ENCODE peak calls at places on chromosomes 16 and 17, in eight cellular contexts. B, C, G, A, D, F, V and O are unnamed samples.

GRCh38 chr17:76254275-76254674 is 10.9 kb upstream of the UBALD2 start:
- DNase-seq in B (no peak), C (no peak), G (no peak), A (no peak), D (no peak), F (no peak), V (no peak), O (no peak)

GRCh38 chr17:73155410-73156165 is 9.2 kb upstream of the SSTR2 start:
- DNase-seq in B (no peak), C (peak), G (no peak), A (no peak), D (no peak), F (no peak), V (no peak), O (no peak)

GRCh38 chr17:6084226-6085161 is 14.3 kb downstream of the WSCD1 start:
- DNase-seq in B (peak), C (no peak), G (no peak), A (no peak), D (no peak), F (peak), V (no peak), O (peak)

GRCh38 chr16:11550651-11551498 is 35.8 kb downstream of the LITAF start:
- DNase-seq in B (no peak), C (no peak), G (no peak), A (no peak), D (no peak), F (peak), V (no peak), O (no peak)

GRCh38 chr16:9016824-9017223 is 53.1 kb upstream of the USP7 start:
- DNase-seq in B (peak), C (no peak), G (no peak), A (no peak), D (no peak), F (no peak), V (no peak), O (no peak)

GRCh38 chr16:30609002-30609927 is 924 bp downstream of the ZNF689 start:
- DNase-seq in B (peak), C (peak), G (peak), A (peak), D (peak), F (peak), V (peak), O (peak)

GRCh38 chr16:50474138-50474537 is 74.1 kb upstream of the NKD1 start:
- DNase-seq in B (no peak), C (no peak), G (no peak), A (no peak), D (no peak), F (no peak), V (no peak), O (no peak)

GRCh38 chr17:7844292-7845154 is 10.3 kb upstream of the TMEM88 start:
- DNase-seq in B (peak), C (peak), G (peak), A (peak), D (peak), F (peak), V (peak), O (peak)

GRCh38 chr16:31472559-31473203 is 729 bp downstream of the TGFB1I1 start:
- DNase-seq in B (no peak), C (peak), G (peak), A (peak), D (peak), F (peak), V (peak), O (peak)

GRCh38 chr16:67240506-67240905 is 6.8 kb downstream of the FHOD1 start:
- DNase-seq in B (no peak), C (no peak), G (peak), A (no peak), D (no peak), F (no peak), V (no peak), O (no peak)

GRCh38 chr17:58487589-58488427 is at the start of gene HSF5:
- DNase-seq in B (no peak), C (no peak), G (no peak), A (peak), D (peak), F (peak), V (no peak), O (no peak)

GRCh38 chr17:28643979-28644781 is 778 bp downstream of the BLTP2 start:
- DNase-seq in B (peak), C (peak), G (peak), A (peak), D (peak), F (peak), V (peak), O (peak)

GRCh38 chr17:48989100-48989499 is 8.1 kb upstream of the IGF2BP1 start:
- DNase-seq in B (no peak), C (no peak), G (no peak), A (no peak), D (no peak), F (no peak), V (no peak), O (no peak)

GRCh38 chr17:39639043-39639442 is 2.1 kb downstream of the STARD3 start:
- DNase-seq in B (no peak), C (no peak), G (no peak), A (no peak), D (no peak), F (no peak), V (no peak), O (no peak)

GRCh38 chr16:49472598-49472997 is 99.0 kb downstream of the C16orf78 start:
- DNase-seq in B (no peak), C (no peak), G (no peak), A (no peak), D (peak), F (no peak), V (peak), O (no peak)

GRCh38 chr17:82449136-82449882 is 1.2 kb downstream of the CYBC1 start:
- DNase-seq in B (no peak), C (no peak), G (no peak), A (peak), D (peak), F (no peak), V (no peak), O (no peak)

GRCh38 chr16:12262454-12263180 is 286.1 kb downstream of the SNX29 start:
- DNase-seq in B (no peak), C (peak), G (peak), A (no peak), D (peak), F (peak), V (no peak), O (no peak)

GRCh38 chr17:78532311-78532710 is 44.9 kb downstream of the DNAH17 start:
- DNase-seq in B (no peak), C (no peak), G (no peak), A (no peak), D (no peak), F (no peak), V (no peak), O (no peak)

GRCh38 chr16:813204-813915 is 12.8 kb upstream of the GNG13 start:
- DNase-seq in B (peak), C (peak), G (peak), A (peak), D (peak), F (peak), V (no peak), O (no peak)

GRCh38 chr16:84156342-84156784 is 11.3 kb downstream of the DNAAF1 start:
- DNase-seq in B (no peak), C (no peak), G (peak), A (no peak), D (no peak), F (peak), V (no peak), O (no peak)

GRCh38 chr16:87119168-87119567 is 198.0 kb downstream of the C16orf95 start:
- DNase-seq in B (no peak), C (no peak), G (no peak), A (no peak), D (no peak), F (no peak), V (no peak), O (no peak)

GRCh38 chr17:81329279-81329926 is 34.3 kb upstream of the SLC38A10 start:
- DNase-seq in B (no peak), C (peak), G (peak), A (peak), D (peak), F (peak), V (peak), O (peak)

GRCh38 chr17:58525239-58525638 is 10.8 kb upstream of the MTMR4 start:
- DNase-seq in B (no peak), C (peak), G (peak), A (peak), D (peak), F (peak), V (peak), O (no peak)

GRCh38 chr16:35690413-35690812 is 2231.0 kb downstream of the TP53TG3F start:
- DNase-seq in B (no peak), C (no peak), G (no peak), A (no peak), D (no peak), F (no peak), V (peak), O (no peak)

GRCh38 chr16:81505011-81505660 is 60.5 kb downstream of the CMIP start:
- DNase-seq in B (no peak), C (no peak), G (no peak), A (no peak), D (peak), F (no peak), V (no peak), O (no peak)

GRCh38 chr17:17256316-17256715 is 19.3 kb upstream of the FLCN start:
- DNase-seq in B (no peak), C (no peak), G (no peak), A (no peak), D (no peak), F (no peak), V (no peak), O (no peak)

GRCh38 chr17:17253445-17253844 is 16.5 kb upstream of the FLCN start:
- DNase-seq in B (no peak), C (no peak), G (no peak), A (no peak), D (no peak), F (no peak), V (peak), O (no peak)

GRCh38 chr17:17246879-17247278 is 9.9 kb upstream of the FLCN start:
- DNase-seq in B (no peak), C (no peak), G (no peak), A (no peak), D (no peak), F (no peak), V (no peak), O (no peak)

GRCh38 chr17:17254026-17254425 is 17.1 kb upstream of the FLCN start:
- DNase-seq in B (no peak), C (no peak), G (peak), A (no peak), D (no peak), F (no peak), V (no peak), O (no peak)

GRCh38 chr17:17252149-17252810 is 15.3 kb upstream of the FLCN start:
- DNase-seq in B (no peak), C (no peak), G (no peak), A (no peak), D (no peak), F (no peak), V (peak), O (no peak)
- H3K27ac ChIP-seq in B (no peak), C (no peak), G (no peak), A (no peak), D (no peak), F (no peak), V (no peak), O (no peak)

DNA sequence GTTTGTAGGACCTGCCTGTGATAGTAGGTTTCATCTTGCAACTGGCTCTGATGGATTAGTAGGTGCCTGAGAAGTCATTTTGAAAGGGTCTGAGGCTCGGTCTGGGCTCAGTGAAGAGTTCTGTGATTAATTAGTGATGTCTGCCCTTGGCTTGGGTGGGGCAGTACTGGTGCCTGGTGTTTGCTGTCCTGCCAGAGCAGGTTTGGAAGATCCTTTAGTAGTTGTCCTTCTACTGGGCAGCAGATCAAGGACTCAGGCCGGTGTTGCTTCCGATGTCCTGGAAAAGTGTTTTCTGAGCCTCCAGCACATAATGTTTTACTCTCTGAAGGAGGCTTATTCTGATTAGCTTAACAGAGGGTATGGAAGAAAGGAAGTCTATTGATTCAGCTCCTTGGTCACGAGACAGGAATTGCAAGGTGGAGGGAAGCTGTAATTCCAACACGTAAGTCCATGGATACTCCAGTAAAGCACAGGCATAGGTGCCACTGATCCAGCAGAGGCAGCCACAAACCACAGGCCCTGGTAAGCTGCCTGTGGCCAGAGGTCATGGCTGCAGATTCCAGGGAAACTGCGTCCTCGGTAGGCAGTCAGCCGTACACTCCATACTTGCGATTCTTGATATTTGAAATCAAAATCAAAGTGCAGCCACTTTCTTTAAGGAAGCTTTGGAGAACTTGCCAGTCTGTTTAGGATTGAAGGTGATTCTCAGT is 18.7 kb downstream of the HLF start:
- DNase-seq in B (no peak), C (no peak), G (no peak), A (no peak), D (no peak), F (peak), V (no peak), O (no peak)
- H3K27ac ChIP-seq in B (no peak), C (peak), G (no peak), A (peak), D (peak), F (no peak), V (peak), O (no peak)

DNA sequence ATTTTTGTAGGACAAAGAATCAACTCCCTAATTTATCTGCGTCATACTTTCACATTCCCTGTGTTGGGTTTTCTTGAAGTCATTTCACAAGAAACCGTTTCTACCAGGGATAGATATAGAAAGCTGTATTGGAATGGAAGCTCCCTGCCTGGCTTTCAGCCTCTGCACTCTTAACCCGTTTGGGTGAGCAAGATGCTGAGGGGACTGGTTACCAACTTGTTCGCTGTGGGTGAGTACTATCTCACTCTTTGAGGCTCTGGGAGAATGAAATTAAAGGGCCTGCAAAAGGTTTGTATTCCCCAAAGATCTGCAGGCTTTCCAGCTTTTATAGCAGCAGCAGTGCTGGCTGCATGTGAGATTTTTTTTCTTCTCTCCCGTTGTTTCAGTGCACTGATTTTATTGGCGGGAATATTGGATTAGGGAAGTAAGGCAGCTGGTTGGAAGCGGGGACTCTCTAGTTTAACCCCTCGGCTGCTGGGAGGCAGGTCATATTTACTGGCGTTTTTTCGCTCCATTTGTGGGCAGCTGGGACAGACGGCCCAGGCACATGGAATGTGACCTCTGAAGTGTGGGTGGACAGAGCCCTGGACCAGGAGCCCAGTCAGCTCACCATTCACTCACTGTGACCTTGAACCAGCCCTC is 30.9 kb downstream of the C17orf75 start:
- DNase-seq in B (no peak), C (no peak), G (peak), A (no peak), D (no peak), F (peak), V (no peak), O (peak)
- H3K27ac ChIP-seq in B (no peak), C (no peak), G (no peak), A (no peak), D (no peak), F (no peak), V (no peak), O (no peak)

DNA sequence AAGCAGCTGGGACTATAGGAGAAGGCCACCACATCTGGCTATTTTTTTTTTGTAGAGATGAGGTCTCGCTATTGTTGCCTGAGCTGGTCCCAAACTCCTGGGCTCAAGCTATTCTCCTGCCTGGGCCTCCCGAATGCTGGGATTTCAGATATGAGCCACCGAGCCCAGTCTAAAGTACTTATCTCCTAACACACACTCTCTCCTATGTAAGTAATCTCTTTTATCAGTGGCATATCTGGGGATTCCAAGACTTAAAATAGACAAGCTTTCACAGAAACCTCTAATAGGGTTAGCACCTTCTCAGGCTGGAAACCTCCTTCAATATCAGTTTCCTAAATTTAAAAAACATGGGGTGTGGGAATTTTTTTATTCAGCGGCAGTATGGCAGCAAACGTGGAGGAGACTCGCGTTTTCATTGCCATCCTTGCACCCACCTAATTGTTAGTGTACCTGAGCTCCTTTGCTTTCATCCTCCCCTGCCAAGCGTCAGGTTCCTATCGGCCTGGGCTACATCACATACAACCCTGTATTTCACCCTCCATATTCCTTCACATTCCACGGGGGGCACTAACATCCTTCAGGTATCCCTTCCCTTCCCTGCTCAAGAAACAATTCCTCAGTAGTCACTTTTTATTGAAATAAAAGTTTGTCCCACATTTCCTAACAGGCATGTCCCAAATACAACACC is 1.1 kb downstream of the EZH1 start:
- DNase-seq in B (no peak), C (no peak), G (no peak), A (no peak), D (no peak), F (no peak), V (no peak), O (no peak)
- H3K27ac ChIP-seq in B (peak), C (peak), G (peak), A (peak), D (peak), F (peak), V (peak), O (peak)

DNA sequence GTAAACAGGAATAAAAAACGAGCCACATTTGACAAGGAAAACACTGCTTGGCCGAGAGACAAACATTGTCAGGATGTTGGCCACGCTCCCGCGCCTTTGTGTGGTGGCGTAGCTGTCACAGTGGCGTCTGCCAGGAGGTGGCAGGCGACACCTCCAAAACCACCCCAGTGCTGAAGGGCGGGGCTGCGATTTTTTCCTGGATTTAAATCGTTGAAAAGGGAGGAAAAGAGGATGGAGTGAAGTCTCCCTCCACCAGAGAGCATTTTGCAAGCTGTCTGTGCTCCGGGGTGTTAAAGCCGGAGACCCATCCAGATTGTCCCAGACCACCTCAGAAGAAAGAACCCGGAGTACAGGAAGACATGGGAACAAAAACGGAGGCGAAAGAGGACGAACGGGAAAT is 12.7 kb downstream of the MRM3 start:
- DNase-seq in B (peak), C (peak), G (peak), A (peak), D (peak), F (peak), V (peak), O (no peak)
- H3K27ac ChIP-seq in B (peak), C (peak), G (no peak), A (peak), D (peak), F (no peak), V (peak), O (no peak)

GRCh38 chr17:42424991-42425610 is 2.0 kb upstream of the CAVIN1 start:
- DNase-seq in B (no peak), C (no peak), G (peak), A (no peak), D (no peak), F (no peak), V (no peak), O (no peak)
- H3K27ac ChIP-seq in B (no peak), C (no peak), G (peak), A (no peak), D (no peak), F (no peak), V (peak), O (no peak)